ENCODE peak calls at places on chromosomes 16 and 17, in seven cellular contexts. G, Y, Z, U, K, D and O are unnamed samples. For H3K4me1, the result is how much of the 10 kb centered on the place peaks cover.

GRCh38 chr16:48158296-48158695 is 2.5 kb upstream of the ABCC12 start:
- DNase-seq in Y (peak), D (no peak), G (no peak), Z (no peak), K (no peak), U (peak), O (no peak)

GRCh38 chr17:54947396-54947795 is 21.1 kb downstream of the COX11 start:
- DNase-seq in K (no peak), U (no peak), D (no peak), G (no peak), Z (no peak), Y (no peak), O (no peak)

GRCh38 chr17:8004899-8005298 is 2.5 kb downstream of the GUCY2D start:
- DNase-seq in U (no peak), Z (no peak), G (no peak), D (no peak), Y (peak), K (no peak), O (no peak)

GRCh38 chr17:19718613-19719364 is 2.4 kb upstream of the SLC47A2 start:
- DNase-seq in K (no peak), G (no peak), U (no peak), Z (no peak), Y (no peak), D (no peak), O (no peak)

GRCh38 chr17:49223517-49224197 is 6.9 kb downstream of the PHOSPHO1 start:
- DNase-seq in Y (peak), G (peak), D (peak), Z (no peak), K (peak), U (no peak), O (peak)

GRCh38 chr16:84503751-84504395 is 586 bp downstream of the MEAK7 start:
- DNase-seq in Z (no peak), U (peak), G (no peak), K (no peak), Y (no peak), D (no peak), O (no peak)

GRCh38 chr17:6492892-6493674 is 48.8 kb downstream of the PIMREG start:
- DNase-seq in G (no peak), U (no peak), Z (no peak), D (no peak), K (no peak), Y (no peak), O (peak)

GRCh38 chr17:62950067-62950466 is 16.0 kb upstream of the TANC2 start:
- DNase-seq in D (no peak), G (peak), Z (no peak), K (peak), U (peak), Y (peak), O (peak)

GRCh38 chr17:1078062-1078711 is 81.3 kb downstream of the TIMM22 start:
- DNase-seq in U (no peak), G (no peak), D (no peak), Z (no peak), K (no peak), Y (no peak), O (peak)

GRCh38 chr16:85006639-85007038 is 4.7 kb downstream of the ZDHHC7 start:
- DNase-seq in G (no peak), U (no peak), Y (peak), Z (no peak), D (no peak), K (no peak), O (no peak)

DNA sequence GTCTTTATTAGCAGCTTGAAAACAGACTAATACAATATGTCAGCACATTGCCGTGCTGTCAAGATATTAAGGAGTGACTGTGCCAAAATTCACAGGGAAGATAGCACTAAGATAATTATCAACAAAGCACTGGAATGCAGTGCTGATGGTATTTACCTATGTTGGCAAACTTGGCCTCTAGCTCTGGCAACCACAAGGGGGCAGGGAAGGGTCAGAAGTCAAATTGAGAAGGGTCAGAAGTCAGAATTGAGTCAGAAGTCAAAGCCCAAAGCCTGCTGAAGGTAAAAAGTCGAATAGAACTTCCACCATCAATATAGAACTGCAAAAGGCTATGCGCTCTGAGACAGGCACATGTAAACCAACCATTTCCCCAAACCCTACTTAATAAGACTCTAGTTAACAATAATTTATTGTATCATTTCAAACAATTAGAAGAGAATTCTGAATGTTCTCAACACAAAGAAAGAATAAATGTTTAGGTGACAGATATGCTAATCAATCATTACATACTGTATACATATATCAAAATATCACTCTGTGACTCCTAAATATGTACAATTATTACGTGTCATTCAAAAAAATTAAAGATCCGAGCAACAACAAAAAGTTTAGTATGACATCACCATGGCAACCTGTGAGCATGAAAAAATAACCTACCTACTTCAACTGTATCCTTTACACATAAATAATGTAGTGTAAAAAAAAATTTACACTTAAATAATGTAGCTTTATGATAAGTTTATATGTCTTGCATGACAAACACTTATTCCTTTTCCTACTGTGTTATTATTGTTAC is 916.1 kb downstream of the KCNJ2 start:
- DNase-seq in K (peak), Y (peak), Z (no peak), D (no peak), U (no peak), G (peak), O (no peak)
- TF ChIP-seq CTCF in K (no peak), Y (peak), Z (peak), D (no peak), U (peak), G (no peak), O (no peak)

GRCh38 chr17:57923182-57923872 is 31.9 kb downstream of the CUEDC1 start:
- DNase-seq in Z (no peak), K (no peak), Y (no peak), U (no peak), G (no peak), D (no peak), O (no peak)
- H3K4me3 ChIP-seq in Z (no peak), K (no peak), Y (no peak), U (no peak), G (no peak), D (no peak), O (no peak)

DNA sequence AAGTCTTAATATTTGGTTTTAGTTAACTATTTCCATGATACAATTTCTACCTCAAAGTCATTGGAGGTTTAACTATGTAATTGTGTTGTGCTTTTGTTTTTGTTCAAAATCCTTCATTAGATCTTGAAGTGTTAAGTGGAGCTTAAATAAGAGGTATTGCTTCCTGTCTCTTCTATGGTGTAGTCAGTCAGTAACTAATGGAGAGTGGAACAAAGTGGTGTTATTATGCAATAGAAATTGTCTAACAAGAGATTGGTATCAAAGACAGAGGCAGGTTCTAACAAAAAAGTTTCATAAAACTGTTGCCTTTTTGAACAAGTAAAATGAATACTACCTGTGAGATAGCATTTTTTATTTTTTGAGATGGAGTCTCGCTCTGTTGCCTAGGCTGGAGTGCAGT is 45.2 kb downstream of the GRB7 start:
- DNase-seq in U (peak), D (no peak), Y (peak), Z (no peak), G (no peak), K (no peak), O (no peak)
- H3K4me1 ChIP-seq in U (under half), D (under half), Y (under half), Z (under half), G (under half), K (under half), O (under half)

GRCh38 chr16:67339453-67339852 is 12.8 kb downstream of the LRRC36 start:
- DNase-seq in G (no peak), Y (peak), Z (no peak), U (no peak), D (no peak), K (no peak), O (no peak)
- TF ChIP-seq CTCF in G (no peak), Y (peak), Z (no peak), U (no peak), D (no peak), K (no peak), O (no peak)